ENCODE peak calls at places on chromosomes 13 and 19, in five cellular contexts. R is breast epithelium, Y is ascending aorta, N is mammary epithelial cell, K is Panc1. B is an unnamed sample. For H3K4me1, the result is how much of the 10 kb centered on the place peaks cover.

GRCh38 chr19:52946322-52947310 is 16.1 kb downstream of the ZNF816 start:
- DNase-seq in R (peak), Y (no peak), N (no peak), K (no peak), B (peak)

GRCh38 chr19:2461751-2462634 is 5.2 kb upstream of the LMNB2 start:
- DNase-seq in R (no peak), Y (no peak), N (peak), K (no peak), B (no peak)

GRCh38 chr19:35755550-35756371 is 1.1 kb downstream of the HSPB6 start:
- DNase-seq in R (peak), Y (peak), N (no peak), K (no peak), B (no peak)

GRCh38 chr19:12665646-12666304 is 767 bp downstream of the MAN2B1 start:
- DNase-seq in R (no peak), Y (no peak), N (no peak), K (no peak), B (no peak)

GRCh38 chr13:35557475-35557874 is 81.0 kb upstream of the MAB21L1 start:
- DNase-seq in R (no peak), Y (no peak), N (no peak), K (no peak), B (no peak)

GRCh38 chr19:43467730-43468129 is 2.3 kb upstream of the LYPD3 start:
- DNase-seq in R (no peak), Y (no peak), N (peak), K (no peak), B (no peak)

GRCh38 chr13:43356566-43356965 is 333.2 kb downstream of the DNAJC15 start:
- DNase-seq in R (no peak), Y (no peak), N (peak), K (no peak), B (no peak)

GRCh38 chr13:106847049-106847448 is 279.1 kb upstream of the ARGLU1 start:
- DNase-seq in R (no peak), Y (no peak), N (peak), K (no peak), B (no peak)

GRCh38 chr13:105343134-105343806 is 1192.2 kb downstream of the EFNB2 start:
- DNase-seq in R (no peak), Y (no peak), N (no peak), K (no peak), B (no peak)

GRCh38 chr19:7533281-7533819 is 2.2 kb upstream of the PNPLA6 start:
- DNase-seq in R (peak), Y (peak), N (no peak), K (no peak), B (no peak)

GRCh38 chr19:12482505-12482886 is 2.1 kb downstream of the ZNF709 start:
- DNase-seq in R (no peak), Y (no peak), N (no peak), K (no peak), B (no peak)

GRCh38 chr19:46032597-46033025 is 8.2 kb downstream of the IGFL4 start:
- DNase-seq in R (no peak), Y (no peak), N (no peak), K (no peak), B (no peak)

GRCh38 chr19:6278740-6279619 is 795 bp downstream of the MLLT1 start:
- DNase-seq in R (no peak), Y (no peak), N (no peak), K (no peak), B (no peak)

GRCh38 chr19:18417250-18418033 is 1.8 kb upstream of the SSBP4 start:
- DNase-seq in R (no peak), Y (peak), N (no peak), K (no peak), B (no peak)
- H3K4me1 ChIP-seq in R (under half), Y (under half), N (under half), K (under half), B (under half)

GRCh38 chr19:15715642-15716041 is 12.2 kb upstream of the OR10H2 start:
- DNase-seq in R (no peak), Y (no peak), N (no peak), K (no peak), B (no peak)
- H3K4me3 ChIP-seq in R (no peak), Y (no peak), N (no peak), K (no peak), B (no peak)

GRCh38 chr19:30183807-30184490 is 188.2 kb upstream of the ZNF536 start:
- DNase-seq in R (no peak), Y (no peak), N (no peak), K (no peak), B (no peak)
- H3K27ac ChIP-seq in R (no peak), Y (no peak), N (no peak), K (no peak), B (no peak)

GRCh38 chr13:109348514-109349340 is 437.7 kb downstream of the IRS2 start:
- DNase-seq in R (no peak), Y (no peak), N (peak), K (no peak), B (no peak)
- H3K4me1 ChIP-seq in R (under half), Y (under half), N (under half), K (under half), B (under half)

B was measured in iPS DF 6.9.